ENCODE peak calls at places on chromosome 11, in eight cellular contexts. One of them, this sample, is unnamed.

GRCh38 chr11:128552783-128553661 is 34.3 kb downstream of the ETS1 start:
- DNase-seq in NK-92 treated with Interleukin-12 subunit alpha and Interleukin-12 subunit beta, amount 100 ng/mL, for 24 hours: no peak
- DNase-seq in mammary epithelial cell: peak
- DNase-seq in fibroblast of the conjunctiva: no peak
- DNase-seq in dermis microvascular lymphatic vessel endothelial cell: no peak
- DNase-seq in T1000: no peak
- DNase-seq in epithelial cell of esophagus: peak
- DNase-seq in neuronal stem cell: no peak
- DNase-seq in this sample: no peak

GRCh38 chr11:95157824-95158223 is 68.2 kb downstream of the ENDOD1 start:
- DNase-seq in neuronal stem cell: no peak
- DNase-seq in mammary epithelial cell: no peak
- DNase-seq in dermis microvascular lymphatic vessel endothelial cell: no peak
- DNase-seq in epithelial cell of esophagus: no peak
- DNase-seq in fibroblast of the conjunctiva: no peak
- DNase-seq in NK-92 treated with Interleukin-12 subunit alpha and Interleukin-12 subunit beta, amount 100 ng/mL, for 24 hours: no peak
- DNase-seq in T1000: no peak
- DNase-seq in this sample: no peak

GRCh38 chr11:112644410-112645131 is 316.6 kb upstream of the NCAM1 start:
- DNase-seq in dermis microvascular lymphatic vessel endothelial cell: no peak
- DNase-seq in neuronal stem cell: no peak
- DNase-seq in T1000: no peak
- DNase-seq in fibroblast of the conjunctiva: no peak
- DNase-seq in epithelial cell of esophagus: no peak
- DNase-seq in mammary epithelial cell: no peak
- DNase-seq in NK-92 treated with Interleukin-12 subunit alpha and Interleukin-12 subunit beta, amount 100 ng/mL, for 24 hours: no peak
- DNase-seq in this sample: no peak

GRCh38 chr11:17734418-17734911 is at the start of gene KCNC1:
- DNase-seq in NK-92 treated with Interleukin-12 subunit alpha and Interleukin-12 subunit beta, amount 100 ng/mL, for 24 hours: no peak
- DNase-seq in neuronal stem cell: peak
- DNase-seq in fibroblast of the conjunctiva: no peak
- DNase-seq in dermis microvascular lymphatic vessel endothelial cell: peak
- DNase-seq in mammary epithelial cell: no peak
- DNase-seq in epithelial cell of esophagus: peak
- DNase-seq in T1000: no peak
- DNase-seq in this sample: no peak

GRCh38 chr11:117600261-117600783 is 196.7 kb downstream of the DSCAML1 start:
- DNase-seq in neuronal stem cell: no peak
- DNase-seq in NK-92 treated with Interleukin-12 subunit alpha and Interleukin-12 subunit beta, amount 100 ng/mL, for 24 hours: no peak
- DNase-seq in fibroblast of the conjunctiva: no peak
- DNase-seq in T1000: no peak
- DNase-seq in dermis microvascular lymphatic vessel endothelial cell: no peak
- DNase-seq in mammary epithelial cell: no peak
- DNase-seq in epithelial cell of esophagus: no peak
- DNase-seq in this sample: no peak

GRCh38 chr11:102925988-102926387 is 29.5 kb downstream of the MMP13 start:
- DNase-seq in T1000: no peak
- DNase-seq in NK-92 treated with Interleukin-12 subunit alpha and Interleukin-12 subunit beta, amount 100 ng/mL, for 24 hours: no peak
- DNase-seq in epithelial cell of esophagus: no peak
- DNase-seq in neuronal stem cell: no peak
- DNase-seq in dermis microvascular lymphatic vessel endothelial cell: no peak
- DNase-seq in mammary epithelial cell: no peak
- DNase-seq in fibroblast of the conjunctiva: no peak
- DNase-seq in this sample: no peak

GRCh38 chr11:101128571-101129202 is 926 bp downstream of the PGR start:
- DNase-seq in T1000: peak
- DNase-seq in mammary epithelial cell: no peak
- DNase-seq in dermis microvascular lymphatic vessel endothelial cell: no peak
- DNase-seq in epithelial cell of esophagus: no peak
- DNase-seq in fibroblast of the conjunctiva: no peak
- DNase-seq in NK-92 treated with Interleukin-12 subunit alpha and Interleukin-12 subunit beta, amount 100 ng/mL, for 24 hours: no peak
- DNase-seq in neuronal stem cell: peak
- DNase-seq in this sample: no peak

GRCh38 chr11:79258606-79259005 is 182.2 kb downstream of the TENM4 start:
- DNase-seq in neuronal stem cell: no peak
- DNase-seq in dermis microvascular lymphatic vessel endothelial cell: no peak
- DNase-seq in epithelial cell of esophagus: no peak
- DNase-seq in T1000: no peak
- DNase-seq in mammary epithelial cell: no peak
- DNase-seq in NK-92 treated with Interleukin-12 subunit alpha and Interleukin-12 subunit beta, amount 100 ng/mL, for 24 hours: no peak
- DNase-seq in fibroblast of the conjunctiva: no peak
- DNase-seq in this sample: no peak

GRCh38 chr11:123559418-123559817 is 95.0 kb downstream of the SCN3B start:
- DNase-seq in mammary epithelial cell: no peak
- DNase-seq in epithelial cell of esophagus: no peak
- DNase-seq in dermis microvascular lymphatic vessel endothelial cell: no peak
- DNase-seq in NK-92 treated with Interleukin-12 subunit alpha and Interleukin-12 subunit beta, amount 100 ng/mL, for 24 hours: no peak
- DNase-seq in T1000: no peak
- DNase-seq in neuronal stem cell: no peak
- DNase-seq in fibroblast of the conjunctiva: no peak
- DNase-seq in this sample: no peak

GRCh38 chr11:108906329-108906728 is 241.5 kb downstream of the DDX10 start:
- DNase-seq in T1000: no peak
- DNase-seq in fibroblast of the conjunctiva: peak
- DNase-seq in mammary epithelial cell: peak
- DNase-seq in dermis microvascular lymphatic vessel endothelial cell: peak
- DNase-seq in NK-92 treated with Interleukin-12 subunit alpha and Interleukin-12 subunit beta, amount 100 ng/mL, for 24 hours: no peak
- DNase-seq in epithelial cell of esophagus: peak
- DNase-seq in neuronal stem cell: no peak
- DNase-seq in this sample: peak

GRCh38 chr11:107916671-107917241 is 11.5 kb upstream of the RAB39A start:
- DNase-seq in mammary epithelial cell: no peak
- DNase-seq in epithelial cell of esophagus: peak
- DNase-seq in neuronal stem cell: no peak
- DNase-seq in dermis microvascular lymphatic vessel endothelial cell: peak
- DNase-seq in T1000: no peak
- DNase-seq in NK-92 treated with Interleukin-12 subunit alpha and Interleukin-12 subunit beta, amount 100 ng/mL, for 24 hours: no peak
- DNase-seq in fibroblast of the conjunctiva: no peak
- DNase-seq in this sample: no peak

GRCh38 chr11:133995066-133995465 is 38.3 kb upstream of the IGSF9B start:
- DNase-seq in T1000: no peak
- DNase-seq in neuronal stem cell: no peak
- DNase-seq in dermis microvascular lymphatic vessel endothelial cell: no peak
- DNase-seq in fibroblast of the conjunctiva: no peak
- DNase-seq in mammary epithelial cell: no peak
- DNase-seq in epithelial cell of esophagus: no peak
- DNase-seq in NK-92 treated with Interleukin-12 subunit alpha and Interleukin-12 subunit beta, amount 100 ng/mL, for 24 hours: no peak
- DNase-seq in this sample: no peak

GRCh38 chr11:50170115-50170514 is 137.4 kb downstream of the OR4C45 start:
- DNase-seq in neuronal stem cell: no peak
- DNase-seq in NK-92 treated with Interleukin-12 subunit alpha and Interleukin-12 subunit beta, amount 100 ng/mL, for 24 hours: no peak
- DNase-seq in epithelial cell of esophagus: no peak
- DNase-seq in T1000: no peak
- DNase-seq in dermis microvascular lymphatic vessel endothelial cell: no peak
- DNase-seq in mammary epithelial cell: no peak
- DNase-seq in fibroblast of the conjunctiva: no peak
- DNase-seq in this sample: no peak

GRCh38 chr11:3021125-3021524 is 29.0 kb upstream of the NAP1L4 start:
- DNase-seq in dermis microvascular lymphatic vessel endothelial cell: peak
- DNase-seq in mammary epithelial cell: peak
- DNase-seq in neuronal stem cell: peak
- DNase-seq in fibroblast of the conjunctiva: no peak
- DNase-seq in T1000: no peak
- DNase-seq in epithelial cell of esophagus: peak
- DNase-seq in NK-92 treated with Interleukin-12 subunit alpha and Interleukin-12 subunit beta, amount 100 ng/mL, for 24 hours: no peak
- DNase-seq in this sample: peak

GRCh38 chr11:95577716-95578460 is 211.7 kb downstream of the FAM76B start:
- DNase-seq in neuronal stem cell: no peak
- DNase-seq in T1000: no peak
- DNase-seq in NK-92 treated with Interleukin-12 subunit alpha and Interleukin-12 subunit beta, amount 100 ng/mL, for 24 hours: no peak
- DNase-seq in dermis microvascular lymphatic vessel endothelial cell: no peak
- DNase-seq in fibroblast of the conjunctiva: peak
- DNase-seq in mammary epithelial cell: peak
- DNase-seq in epithelial cell of esophagus: peak
- DNase-seq in this sample: peak

GRCh38 chr11:94672636-94673035 is 95.5 kb upstream of the AMOTL1 start:
- DNase-seq in epithelial cell of esophagus: no peak
- DNase-seq in T1000: no peak
- DNase-seq in neuronal stem cell: no peak
- DNase-seq in NK-92 treated with Interleukin-12 subunit alpha and Interleukin-12 subunit beta, amount 100 ng/mL, for 24 hours: no peak
- DNase-seq in fibroblast of the conjunctiva: no peak
- DNase-seq in mammary epithelial cell: no peak
- DNase-seq in dermis microvascular lymphatic vessel endothelial cell: no peak
- DNase-seq in this sample: no peak

GRCh38 chr11:66609951-66610617 is 6.3 kb upstream of the RBM14 start:
- DNase-seq in fibroblast of the conjunctiva: no peak
- DNase-seq in mammary epithelial cell: no peak
- DNase-seq in T1000: no peak
- DNase-seq in NK-92 treated with Interleukin-12 subunit alpha and Interleukin-12 subunit beta, amount 100 ng/mL, for 24 hours: no peak
- DNase-seq in neuronal stem cell: no peak
- DNase-seq in dermis microvascular lymphatic vessel endothelial cell: no peak
- DNase-seq in epithelial cell of esophagus: no peak
- DNase-seq in this sample: no peak

GRCh38 chr11:86978756-86979608 is 23.8 kb upstream of the FZD4 start:
- DNase-seq in dermis microvascular lymphatic vessel endothelial cell: peak
- DNase-seq in T1000: no peak
- DNase-seq in mammary epithelial cell: peak
- DNase-seq in fibroblast of the conjunctiva: peak
- DNase-seq in NK-92 treated with Interleukin-12 subunit alpha and Interleukin-12 subunit beta, amount 100 ng/mL, for 24 hours: no peak
- DNase-seq in neuronal stem cell: no peak
- DNase-seq in epithelial cell of esophagus: peak
- DNase-seq in this sample: peak